ENCODE peak calls at places on chromosome 1, in seven cellular contexts. K is GM13977; F is pancreas; B is CD8-positive, alpha-beta T cell; Z is A549; J is left ventricle myocardium inferior; Y is ovary. G is an unnamed sample.

GRCh38 chr1:211830330-211831142 is at the start of gene LPGAT1:
- DNase-seq in J (peak; percentile 83), Y (peak; percentile 81), F (peak; percentile 83), Z (peak; percentile 77), B (peak; percentile 59), K (peak; percentile 87), G (peak; percentile 92)

GRCh38 chr1:166902279-166902678 is 26.2 kb upstream of the TADA1 start:
- DNase-seq in F (no peak), K (no peak), Y (no peak), Z (peak; percentile 9), J (no peak), B (no peak), G (no peak)

GRCh38 chr1:85295006-85295431 is 18.6 kb upstream of the BCL10 start:
- DNase-seq in F (no peak), J (no peak), Y (no peak), Z (no peak), K (no peak), B (no peak), G (no peak)

GRCh38 chr1:187262731-187263130 is 434.0 kb downstream of the PLA2G4A start:
- DNase-seq in Y (no peak), K (no peak), B (no peak), J (no peak), F (no peak), Z (no peak), G (no peak)

GRCh38 chr1:64483711-64484454 is 14.0 kb downstream of the CACHD1 start:
- DNase-seq in K (no peak), Z (no peak), Y (no peak), F (no peak), B (no peak), J (no peak), G (no peak)

GRCh38 chr1:68232354-68233148 is at the start of gene WLS:
- DNase-seq in J (peak; percentile 82), Z (peak; percentile 28), Y (peak; percentile 85), F (peak; percentile 83), B (no peak), K (no peak), G (no peak)

GRCh38 chr1:50873458-50874187 is 86.4 kb downstream of the FAF1 start:
- DNase-seq in K (peak; percentile 51), Y (no peak), F (peak; percentile 59), J (peak; percentile 26), Z (peak; percentile 78), B (peak; percentile 39), G (peak; percentile 58)

GRCh38 chr1:246801241-246802020 is 77.2 kb downstream of the SCCPDH start:
- DNase-seq in Z (no peak), F (no peak), B (no peak), K (no peak), Y (no peak), J (no peak), G (no peak)

GRCh38 chr1:162389971-162390370 is 8.4 kb downstream of the C1orf226 start:
- DNase-seq in F (no peak), Y (no peak), K (no peak), Z (no peak), B (no peak), J (no peak), G (no peak)

GRCh38 chr1:6025269-6026094 is 20.2 kb upstream of the KCNAB2 start:
- DNase-seq in J (no peak), F (no peak), B (no peak), Z (no peak), Y (no peak), K (no peak), G (no peak)

GRCh38 chr1:3222042-3222692 is 153.2 kb downstream of the PRDM16 start:
- DNase-seq in F (peak; percentile 92), Z (no peak), B (no peak), Y (no peak), K (no peak), J (no peak), G (no peak)

GRCh38 chr1:173224280-173224886 is 17.3 kb upstream of the TNFSF4 start:
- DNase-seq in Z (no peak), B (no peak), J (no peak), Y (no peak), K (no peak), F (no peak), G (no peak)

GRCh38 chr1:166827426-166827825 is 11.8 kb upstream of the POGK start:
- DNase-seq in F (no peak), Y (no peak), B (no peak), J (no peak), Z (no peak), K (no peak), G (no peak)

GRCh38 chr1:230878584-230878975 is 10.3 kb upstream of the C1orf198 start:
- DNase-seq in J (no peak), K (no peak), Y (no peak), F (no peak), Z (no peak), B (no peak), G (no peak)

GRCh38 chr1:29621826-29622435 is 385.6 kb downstream of the PTPRU start:
- DNase-seq in K (no peak), Y (no peak), F (no peak), J (no peak), Z (no peak), B (no peak), G (no peak)

GRCh38 chr1:153190373-153190772 is 12.9 kb upstream of the LELP1 start:
- DNase-seq in F (no peak), J (no peak), K (no peak), B (no peak), Z (no peak), Y (no peak), G (peak; percentile 8)

GRCh38 chr1:153194331-153195050 is 8.7 kb upstream of the LELP1 start:
- DNase-seq in B (no peak), Z (no peak), K (no peak), F (no peak), Y (no peak), J (no peak), G (no peak)

GRCh38 chr1:153195216-153195615 is 8.0 kb upstream of the LELP1 start:
- DNase-seq in F (no peak), K (no peak), B (no peak), J (no peak), Y (no peak), Z (no peak), G (no peak)

DNA sequence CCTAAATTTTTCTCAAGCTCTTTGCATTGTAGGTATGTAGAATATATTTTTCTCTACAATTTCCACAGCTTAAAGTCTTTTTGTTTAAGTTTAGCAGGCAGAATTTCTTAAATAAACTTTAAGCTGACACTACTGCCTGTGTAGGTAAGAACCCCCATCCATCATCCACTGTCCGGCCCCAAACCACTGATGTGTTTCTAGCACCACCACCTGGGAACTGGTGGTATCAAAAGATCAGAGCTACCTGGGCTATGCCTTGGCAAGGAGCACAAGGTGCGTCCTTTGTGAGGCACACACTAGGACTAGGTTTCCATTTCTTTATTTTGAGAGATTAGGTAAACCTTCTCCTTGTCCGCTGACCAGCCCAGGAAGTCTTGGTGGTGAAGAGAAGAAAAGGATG is 10.5 kb upstream of the LELP1 start:
- DNase-seq in K (no peak), J (no peak), Z (peak; percentile 11), F (no peak), B (no peak), Y (no peak), G (peak; percentile 32)
- TF ChIP-seq CTCF in K (peak; percentile 46), J (no peak), Z (no peak), F (no peak), B (no peak), Y (no peak), G (peak; percentile 31)

GRCh38 chr1:13864760-13865159 is 164.8 kb downstream of the PRDM2 start:
- DNase-seq in J (no peak), F (no peak), Y (no peak), K (no peak), Z (no peak), B (no peak), G (no peak)

GRCh38 chr1:13871413-13871812 is 171.4 kb downstream of the PRDM2 start:
- DNase-seq in B (no peak), Z (no peak), J (no peak), Y (no peak), K (no peak), F (no peak), G (no peak)

GRCh38 chr1:13871916-13872315 is 171.9 kb downstream of the PRDM2 start:
- DNase-seq in Z (no peak), Y (no peak), B (no peak), K (no peak), F (no peak), J (no peak), G (no peak)

GRCh38 chr1:13863701-13864100 is 163.7 kb downstream of the PRDM2 start:
- DNase-seq in K (no peak), F (no peak), J (no peak), Y (no peak), Z (no peak), B (no peak), G (no peak)

DNA sequence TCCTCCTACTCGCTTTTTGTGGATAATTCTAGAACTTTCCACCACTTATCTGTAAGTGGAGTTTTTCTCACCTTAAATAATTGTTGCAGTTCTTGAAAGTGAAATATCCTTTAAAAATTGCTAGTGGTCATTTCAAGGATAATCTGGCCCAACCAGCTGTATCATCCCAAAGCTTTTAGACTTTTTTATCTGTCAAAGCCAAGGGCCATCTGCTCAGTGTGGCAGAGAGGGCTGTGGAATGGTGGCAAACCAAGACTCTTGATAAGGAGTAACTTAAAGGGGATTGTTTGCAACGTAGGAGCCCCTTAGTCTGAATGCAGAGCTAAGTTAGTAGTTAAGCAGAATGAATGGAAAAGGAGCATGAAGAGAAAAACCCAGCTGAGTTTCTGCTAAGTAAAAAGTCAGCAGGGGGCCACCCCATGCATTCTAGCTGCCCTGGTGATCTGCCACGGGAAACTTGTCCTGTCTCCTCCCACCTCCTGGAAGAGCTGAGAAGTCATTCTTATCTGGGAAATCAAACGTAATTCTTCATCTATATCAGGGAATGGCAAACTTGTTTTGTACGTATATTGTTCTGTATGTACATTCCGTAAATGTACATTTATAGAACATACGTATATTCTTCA is 169.3 kb downstream of the PRDM2 start:
- DNase-seq in J (no peak), F (no peak), Y (no peak), Z (no peak), B (no peak), K (no peak), G (no peak)
- TF ChIP-seq CTCF in J (no peak), F (no peak), Y (no peak), Z (no peak), B (no peak), K (no peak), G (no peak)

GRCh38 chr1:223175032-223175431 is 32.0 kb upstream of the TLR5 start:
- DNase-seq in K (no peak), J (no peak), B (no peak), Z (peak; percentile 23), Y (no peak), F (peak; percentile 38), G (no peak)
- TF ChIP-seq CTCF in K (no peak), J (peak; percentile 58), B (no peak), Z (peak; percentile 38), Y (no peak), F (peak; percentile 23), G (no peak)

DNA sequence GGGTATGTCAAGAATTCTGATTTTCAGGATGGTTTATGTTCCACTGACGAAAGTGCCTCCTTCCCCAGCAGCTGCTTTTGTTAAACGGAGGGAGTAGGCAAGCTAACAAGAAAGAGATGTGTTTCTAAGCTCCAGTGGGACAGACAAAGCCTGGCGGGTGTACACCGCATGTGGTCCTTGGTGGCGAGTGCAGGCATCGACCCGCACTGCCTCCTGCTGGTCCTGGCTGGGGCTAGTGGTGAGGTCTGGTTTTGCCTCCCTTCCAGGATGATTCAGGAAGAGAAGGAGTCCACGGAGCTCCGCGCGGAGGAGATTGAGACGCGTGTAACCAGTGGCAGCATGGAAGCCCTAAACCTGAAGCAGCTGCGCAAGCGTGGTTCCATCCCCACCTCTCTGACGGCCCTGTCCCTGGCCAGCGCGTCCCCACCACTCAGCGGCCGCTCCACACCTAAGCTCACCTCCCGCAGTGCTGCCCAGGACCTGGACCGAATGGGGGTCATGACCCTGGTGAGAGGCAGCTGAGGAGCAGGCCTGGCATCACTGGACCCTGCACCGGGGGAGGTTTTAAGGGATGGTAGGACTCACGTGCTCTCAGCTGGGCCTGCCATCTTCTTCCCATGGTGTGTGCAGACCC is 29.0 kb downstream of the PPFIA4 start:
- DNase-seq in Z (peak; percentile 19), J (no peak), Y (no peak), B (no peak), F (no peak), K (no peak), G (no peak)
- TF ChIP-seq CTCF in Z (no peak), J (no peak), Y (no peak), B (no peak), F (no peak), K (no peak), G (no peak)

G was measured in GM20000.